ENCODE peak calls at places on chromosomes 2 and 18, in seven cellular contexts. U is HFFc6, X is coronary artery, G is epithelial cell of esophagus, A is nephron progenitor cell, C is WTC11, Y is glutamatergic neuron. T is an unnamed sample.

GRCh38 chr2:230816735-230817134 is 48.0 kb upstream of the ITM2C start:
- DNase-seq in U (no peak), X (no peak), G (no peak), A (no peak), C (no peak), Y (no peak), T (no peak)

GRCh38 chr2:134842930-134843490 is 4.6 kb downstream of the ACMSD start:
- DNase-seq in U (no peak), X (no peak), G (peak; percentile 70), A (no peak), C (no peak), Y (no peak), T (no peak)

GRCh38 chr18:48838166-48838775 is 112.5 kb downstream of the SMAD7 start:
- DNase-seq in U (no peak), X (no peak), G (no peak), A (no peak), C (no peak), Y (no peak), T (no peak)

GRCh38 chr2:128314348-128315121 is 4.1 kb downstream of the HS6ST1 start:
- DNase-seq in U (no peak), X (no peak), G (no peak), A (no peak), C (no peak), Y (no peak), T (no peak)

GRCh38 chr2:203656522-203657287 is 49.7 kb upstream of the CD28 start:
- DNase-seq in U (no peak), X (no peak), G (peak; percentile 98), A (no peak), C (no peak), Y (no peak), T (peak; percentile 91)

GRCh38 chr2:28360742-28361293 is 31.8 kb upstream of the FOSL2 start:
- DNase-seq in U (peak; percentile 57), X (no peak), G (peak; percentile 37), A (no peak), C (no peak), Y (no peak), T (peak; percentile 55)

GRCh38 chr2:8312861-8313768 is 368.7 kb upstream of the ID2 start:
- DNase-seq in U (no peak), X (peak; percentile 12), G (no peak), A (no peak), C (no peak), Y (no peak), T (peak; percentile 58)

GRCh38 chr2:127044977-127045654 is 61.8 kb downstream of the BIN1 start:
- DNase-seq in U (no peak), X (peak; percentile 49), G (no peak), A (no peak), C (no peak), Y (no peak), T (no peak)

DNA sequence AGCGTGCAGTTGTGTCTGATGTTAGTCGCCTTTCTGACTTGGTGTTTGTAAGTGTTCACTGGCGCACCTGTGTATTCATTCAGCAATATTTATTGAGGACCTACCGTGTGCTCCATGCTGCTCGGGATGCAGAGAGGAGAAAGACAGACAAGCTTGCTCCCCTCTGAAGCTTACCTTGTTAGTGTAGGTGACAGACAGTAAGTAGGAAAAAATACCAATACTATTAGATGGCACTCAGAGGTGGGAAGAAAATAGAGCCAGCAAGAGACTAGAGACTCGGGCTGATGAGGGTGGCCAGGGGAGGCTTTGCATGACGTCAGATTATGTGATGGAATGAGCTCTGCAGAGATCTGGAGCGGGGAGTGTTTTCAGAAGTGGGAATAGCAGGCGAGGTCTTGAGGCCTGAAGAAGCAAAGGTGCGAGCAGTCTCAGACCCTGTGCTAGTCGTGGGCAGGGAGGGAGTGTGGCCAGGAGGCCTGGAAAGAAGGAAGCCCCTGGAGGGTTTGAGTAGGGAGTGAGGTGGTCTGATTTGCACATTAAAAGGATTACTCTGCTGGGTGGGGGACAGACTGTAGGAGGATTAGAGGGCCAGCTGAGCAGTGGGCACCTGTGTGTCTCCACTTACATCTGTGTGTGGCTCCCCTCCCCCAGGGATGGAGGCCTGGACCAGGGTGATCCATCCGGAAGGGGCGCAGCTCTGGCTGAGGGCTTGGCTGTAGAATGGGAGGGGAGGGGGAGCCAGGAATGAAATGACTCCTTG is 11.8 kb downstream of the MTCL1 start:
- DNase-seq in U (no peak), X (no peak), G (no peak), A (no peak), C (peak; percentile 71), Y (peak; percentile 33), T (no peak)
- TF ChIP-seq CTCF in U (no peak), X (no peak), G (no peak), A (no peak), C (no peak), Y (no peak), T (no peak)

DNA sequence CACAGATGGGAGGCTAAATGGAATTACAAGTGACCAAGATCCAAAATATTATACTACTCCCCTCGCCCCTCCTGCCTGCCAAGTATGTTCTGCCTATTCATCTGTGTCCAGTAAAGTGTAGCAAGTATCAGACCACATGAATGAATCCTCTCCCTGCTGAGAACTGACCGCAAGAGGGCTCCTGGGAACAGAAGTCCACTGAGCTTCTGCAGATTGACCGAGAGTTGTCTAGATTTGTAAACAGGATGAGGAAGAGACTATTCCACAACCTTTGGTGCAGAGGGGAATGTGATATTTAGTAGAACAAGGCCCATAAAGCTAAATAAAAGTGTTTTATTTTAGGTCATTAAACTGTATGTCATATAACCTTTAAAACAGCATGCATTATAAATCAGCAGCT is 376.9 kb downstream of the DCC start:
- DNase-seq in U (no peak), X (no peak), G (peak; percentile 17), A (peak; percentile 13), C (peak; percentile 9), Y (no peak), T (no peak)
- TF ChIP-seq CTCF in U (no peak), X (no peak), G (peak; percentile 33), A (peak; percentile 20), C (no peak), Y (no peak), T (no peak)

DNA sequence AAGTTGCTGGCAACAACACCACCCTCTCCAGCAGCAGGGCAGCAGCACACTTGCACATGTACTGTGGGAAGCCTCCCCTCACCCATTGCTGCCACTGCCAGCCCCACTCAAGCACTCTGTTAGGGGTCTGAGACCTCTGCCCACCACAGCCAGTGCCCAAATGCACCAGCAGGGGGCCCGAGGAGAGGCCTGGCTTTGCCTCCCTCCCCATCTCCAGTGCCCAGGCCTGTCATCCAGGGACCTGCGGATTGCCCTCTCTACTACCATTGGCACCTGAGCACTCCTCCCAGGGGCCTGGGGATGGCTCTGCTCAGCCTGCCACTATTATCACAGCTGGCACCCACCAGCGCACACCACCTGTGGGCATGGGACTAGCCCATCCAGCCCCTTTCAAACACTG is 175.7 kb downstream of the PMAIP1 start:
- DNase-seq in U (no peak), X (no peak), G (no peak), A (no peak), C (no peak), Y (no peak), T (no peak)
- TF ChIP-seq CTCF in U (peak; percentile 38), X (no peak), G (no peak), A (no peak), C (no peak), Y (peak; percentile 32), T (no peak)

GRCh38 chr2:239660390-239661228 is 259.8 kb upstream of the HDAC4 start:
- DNase-seq in U (no peak), X (no peak), G (peak; percentile 25), A (no peak), C (no peak), Y (no peak), T (peak; percentile 87)
- TF ChIP-seq CTCF in U (no peak), X (no peak), G (no peak), A (no peak), C (no peak), Y (no peak), T (no peak)

DNA sequence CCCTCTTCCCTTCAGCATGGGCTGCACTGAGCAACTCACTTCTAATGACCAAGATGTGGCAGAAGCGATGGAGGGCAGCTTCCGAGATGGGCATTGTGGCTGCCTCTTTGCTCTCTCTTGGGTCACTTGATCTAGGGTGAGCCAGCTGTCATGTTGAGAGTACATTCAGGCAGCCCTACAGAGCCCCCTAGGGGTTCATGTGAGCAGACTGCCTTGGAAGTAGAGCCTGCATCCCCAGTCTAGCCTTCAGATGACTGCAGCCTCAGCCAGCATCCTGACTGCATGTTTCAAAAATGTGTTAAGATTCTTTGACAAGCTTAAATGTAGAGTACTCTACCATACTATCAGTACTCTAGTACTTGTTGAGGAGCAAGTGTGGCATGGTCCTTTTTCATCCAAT is 143.9 kb downstream of the NCK2 start:
- DNase-seq in U (no peak), X (peak; percentile 53), G (peak; percentile 29), A (no peak), C (no peak), Y (no peak), T (peak; percentile 32)
- TF ChIP-seq CTCF in U (peak; percentile 31), X (no peak), G (no peak), A (no peak), C (no peak), Y (no peak), T (no peak)

GRCh38 chr18:13831864-13832508 is 8.0 kb downstream of the MC5R start:
- DNase-seq in U (no peak), X (no peak), G (no peak), A (no peak), C (no peak), Y (no peak), T (peak; percentile 50)
- TF ChIP-seq CTCF in U (peak; percentile 35), X (no peak), G (no peak), A (peak; percentile 11), C (no peak), Y (no peak), T (no peak)

DNA sequence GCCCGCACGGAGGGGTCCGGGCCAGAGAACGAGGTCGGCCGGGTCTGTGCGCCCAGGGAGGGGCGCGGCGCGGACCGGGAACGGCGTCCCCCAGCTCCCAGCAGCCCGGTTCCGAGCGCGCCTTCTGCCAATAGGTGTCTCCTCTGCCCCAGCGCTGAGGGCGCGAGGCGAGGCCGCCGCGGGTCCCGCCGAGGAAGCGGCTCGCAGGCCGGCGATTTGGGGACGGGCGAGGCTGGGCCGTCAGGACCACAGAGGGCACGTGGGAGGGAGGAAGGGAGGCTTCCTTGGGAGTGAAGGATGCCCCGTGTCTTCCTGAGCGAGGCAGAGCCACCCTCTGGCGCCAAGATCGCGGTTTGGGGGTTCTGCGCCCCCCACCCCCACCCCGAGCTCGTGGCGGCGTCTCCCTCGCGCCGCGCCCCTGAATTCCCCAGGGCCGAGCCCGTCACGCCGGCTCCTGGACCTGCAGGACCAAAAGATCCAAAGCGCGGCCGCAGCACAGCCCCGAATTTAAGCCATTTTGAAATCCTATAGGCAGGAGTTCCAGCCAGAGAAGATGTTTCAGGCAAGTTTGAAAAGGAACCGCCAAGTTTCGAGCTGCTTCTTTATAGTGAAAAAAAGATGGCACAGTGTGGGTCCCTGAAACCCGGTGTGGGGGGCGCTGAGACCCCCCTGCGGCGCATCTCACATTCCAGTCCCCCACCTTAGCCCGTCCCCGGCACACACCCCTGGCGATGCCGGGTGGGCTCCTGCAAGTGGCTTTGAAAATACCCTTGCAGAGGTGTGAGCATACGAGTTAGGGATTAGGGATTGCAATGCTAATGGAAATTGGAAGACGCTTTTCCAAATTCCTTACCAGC is 929 bp downstream of the NFATC1 start:
- DNase-seq in U (no peak), X (no peak), G (peak; percentile 54), A (peak; percentile 69), C (peak; percentile 63), Y (peak; percentile 68), T (peak; percentile 45)
- TF ChIP-seq CTCF in U (no peak), X (no peak), G (peak; percentile 6), A (no peak), C (no peak), Y (no peak), T (no peak)